ENCODE peak calls at places on chromosomes 12 and 14, in four cellular contexts. K, S, O and T are unnamed samples.
A peak's percentile ranks its signal among the peaks of the same experiment; 100 is the strongest.

GRCh38 chr14:99838555-99839193 is 45.5 kb downstream of the EML1 start:
- DNase-seq in K (no peak), S (no peak), O (no peak), T (no peak)

GRCh38 chr14:89267656-89268055 is 149.4 kb downstream of the FOXN3 start:
- DNase-seq in K (no peak), S (no peak), O (no peak), T (no peak)

GRCh38 chr14:89540009-89540829 is 123.2 kb upstream of the FOXN3 start:
- DNase-seq in K (no peak), S (no peak), O (no peak), T (no peak)

GRCh38 chr14:23171251-23171975 is 12.0 kb downstream of the SLC7A8 start:
- DNase-seq in K (no peak), S (no peak), O (no peak), T (no peak)

GRCh38 chr14:101737414-101738367 is 23.8 kb upstream of the PPP2R5C start:
- DNase-seq in K (no peak), S (no peak), O (no peak), T (no peak)

GRCh38 chr12:11958216-11959091 is 112.3 kb upstream of the BCL2L14 start:
- DNase-seq in K (no peak), S (no peak), O (no peak), T (no peak)

GRCh38 chr12:125218952-125219351 is 153.7 kb downstream of the AACS start:
- DNase-seq in K (no peak), S (no peak), O (no peak), T (no peak)

GRCh38 chr14:93975791-93976476 is 436 bp downstream of the ASB2 start:
- DNase-seq in K (peak; percentile 53), S (no peak), O (no peak), T (no peak)

GRCh38 chr12:51751657-51752056 is 96.9 kb downstream of the FIGNL2 start:
- DNase-seq in K (peak; percentile 86), S (no peak), O (peak; percentile 66), T (peak; percentile 82)

GRCh38 chr14:80428171-80428570 is 216.9 kb upstream of the DIO2 start:
- DNase-seq in K (no peak), S (no peak), O (no peak), T (no peak)

GRCh38 chr12:107223816-107224215 is 130.5 kb upstream of the CRY1 start:
- DNase-seq in K (no peak), S (no peak), O (no peak), T (no peak)

GRCh38 chr12:80580254-80580653 is 127.2 kb upstream of the MYF6 start:
- DNase-seq in K (no peak), S (no peak), O (no peak), T (no peak)

GRCh38 chr14:53180272-53181221 is 27.4 kb upstream of the DDHD1 start:
- DNase-seq in K (no peak), S (no peak), O (no peak), T (peak; percentile 23)

GRCh38 chr12:22100952-22101748 is 55.1 kb downstream of the CMAS start:
- DNase-seq in K (peak; percentile 45), S (peak; percentile 24), O (no peak), T (peak; percentile 54)

GRCh38 chr12:108094250-108094649 is 34.8 kb upstream of the WSCD2 start:
- DNase-seq in K (no peak), S (no peak), O (no peak), T (no peak)

GRCh38 chr12:38875571-38876228 is 29.7 kb downstream of the CPNE8 start:
- DNase-seq in K (no peak), S (no peak), O (no peak), T (no peak)

GRCh38 chr12:126258190-126258589 is 1193.0 kb downstream of the AACS start:
- DNase-seq in K (no peak), S (no peak), O (no peak), T (no peak)

GRCh38 chr14:93879362-93879983 is 47.7 kb upstream of the FAM181A start:
- DNase-seq in K (no peak), S (no peak), O (peak; percentile 12), T (no peak)

GRCh38 chr14:105473677-105474477 is 744 bp upstream of the CRIP2 start:
- DNase-seq in K (peak; percentile 41), S (peak; percentile 93), O (peak; percentile 92), T (peak; percentile 60)

GRCh38 chr12:92360543-92360942 is 214.9 kb upstream of the BTG1 start:
- DNase-seq in K (no peak), S (no peak), O (no peak), T (no peak)

GRCh38 chr12:119957135-119957534 is 31.9 kb upstream of the BICDL1 start:
- DNase-seq in K (no peak), S (no peak), O (no peak), T (no peak)

GRCh38 chr12:116916122-116916521 is 5.4 kb downstream of the FBXW8 start:
- DNase-seq in K (no peak), S (no peak), O (no peak), T (no peak)

GRCh38 chr12:103810108-103810507 is 30.9 kb downstream of the NT5DC3 start:
- DNase-seq in K (no peak), S (no peak), O (peak; percentile 57), T (no peak)

GRCh38 chr14:59585891-59586554 is 9.4 kb upstream of the CCDC175 start:
- DNase-seq in K (no peak), S (no peak), O (no peak), T (no peak)

GRCh38 chr12:9919443-9919842 is 12.7 kb downstream of the CLEC2A start:
- DNase-seq in K (no peak), S (no peak), O (no peak), T (no peak)

GRCh38 chr12:127750076-127750840 is 516.7 kb upstream of the TMEM132C start:
- DNase-seq in K (no peak), S (no peak), O (no peak), T (no peak)

GRCh38 chr12:76026643-76027063 is 4.9 kb downstream of the PHLDA1 start:
- DNase-seq in K (no peak), S (no peak), O (no peak), T (no peak)